ENCODE peak calls at places on chromosome 9, in eight cellular contexts. B is tibial nerve; M is PC-9; Q is cardiac muscle cell; S is neural progenitor cell; U is dorsolateral prefrontal cortex; O is CD8-positive, alpha-beta T cell; E is psoas muscle. P is an unnamed sample. For H3K27me3, the result is how much of the 10 kb centered on the place peaks cover.

GRCh38 chr9:16825971-16826370 is 44.5 kb downstream of the BNC2 start:
- DNase-seq in M (no peak), U (no peak), Q (peak), O (no peak), B (no peak), E (no peak), S (peak), P (no peak)

GRCh38 chr9:37144762-37145161 is 24.4 kb downstream of the ZCCHC7 start:
- DNase-seq in S (peak), E (no peak), O (no peak), M (no peak), B (no peak), U (no peak), Q (no peak), P (peak)

GRCh38 chr9:86102626-86103025 is 3.3 kb upstream of the GOLM1 start:
- DNase-seq in Q (no peak), S (no peak), O (no peak), U (no peak), B (no peak), M (no peak), E (no peak), P (no peak)

GRCh38 chr9:91416086-91416712 is 7.4 kb downstream of the NFIL3 start:
- DNase-seq in E (no peak), B (no peak), S (no peak), U (no peak), M (no peak), Q (no peak), O (no peak), P (no peak)

GRCh38 chr9:78893758-78894157 is 596.8 kb downstream of the PSAT1 start:
- DNase-seq in O (no peak), M (no peak), B (no peak), U (no peak), Q (no peak), S (no peak), E (no peak), P (no peak)

GRCh38 chr9:3894764-3895163 is 369.0 kb upstream of the RFX3 start:
- DNase-seq in E (no peak), Q (peak), M (no peak), B (no peak), U (no peak), O (no peak), S (no peak), P (no peak)

GRCh38 chr9:35349287-35349990 is 140.5 kb upstream of the RUSC2 start:
- DNase-seq in E (no peak), M (no peak), U (no peak), B (no peak), O (no peak), S (no peak), Q (no peak), P (no peak)

GRCh38 chr9:69549310-69550202 is 122.6 kb downstream of the APBA1 start:
- DNase-seq in E (no peak), S (peak), M (peak), U (no peak), B (peak), O (peak), Q (peak), P (peak)

GRCh38 chr9:134386951-134387831 is 60.9 kb downstream of the RXRA start:
- DNase-seq in S (no peak), E (no peak), O (no peak), B (no peak), U (no peak), Q (no peak), M (no peak), P (no peak)

GRCh38 chr9:110015759-110016158 is 192.2 kb downstream of the C9orf152 start:
- DNase-seq in O (no peak), B (no peak), E (no peak), M (peak), S (no peak), U (no peak), Q (peak), P (peak)

GRCh38 chr9:81113408-81114124 is 575.8 kb downstream of the TLE1 start:
- DNase-seq in O (no peak), B (no peak), M (no peak), E (no peak), U (no peak), Q (no peak), S (no peak), P (no peak)

GRCh38 chr9:90921104-90921503 is 119.5 kb downstream of the SYK start:
- DNase-seq in Q (peak), O (no peak), B (no peak), U (no peak), E (peak), M (no peak), S (no peak), P (no peak)

GRCh38 chr9:114261987-114262386 is 60.9 kb upstream of the ORM1 start:
- DNase-seq in M (no peak), E (peak), Q (no peak), O (no peak), S (no peak), U (no peak), B (no peak), P (no peak)

GRCh38 chr9:137149942-137150484 is 11.1 kb downstream of the GRIN1 start:
- DNase-seq in O (no peak), E (peak), Q (no peak), B (no peak), S (no peak), U (no peak), M (no peak), P (no peak)

GRCh38 chr9:91820949-91821880 is 128.8 kb downstream of the ROR2 start:
- DNase-seq in E (no peak), S (no peak), U (no peak), O (no peak), B (no peak), Q (no peak), M (no peak), P (no peak)

GRCh38 chr9:114184866-114185265 is 29.5 kb downstream of the COL27A1 start:
- DNase-seq in O (no peak), E (no peak), Q (no peak), S (no peak), M (no peak), B (no peak), U (no peak), P (no peak)

GRCh38 chr9:91126761-91127420 is 234.8 kb downstream of the AUH start:
- DNase-seq in U (no peak), O (no peak), E (no peak), M (no peak), S (no peak), Q (peak), B (no peak), P (no peak)

GRCh38 chr9:136138566-136138965 is 19.9 kb upstream of the TMEM250 start:
- DNase-seq in B (no peak), O (peak), S (peak), U (no peak), E (no peak), M (peak), Q (peak), P (no peak)

GRCh38 chr9:16046713-16047112 is 493.9 kb downstream of the CCDC171 start:
- DNase-seq in O (no peak), Q (no peak), M (no peak), U (no peak), S (no peak), E (no peak), B (no peak), P (no peak)

GRCh38 chr9:133356391-133357091 is at the start of the genes SURF1 and SURF2:
- DNase-seq in E (peak), Q (peak), B (peak), M (peak), O (peak), U (peak), S (peak), P (peak)
- TF ChIP-seq CTCF in E (no peak), Q (no peak), B (no peak), M (no peak), O (no peak), U (peak), S (no peak), P (peak)

DNA sequence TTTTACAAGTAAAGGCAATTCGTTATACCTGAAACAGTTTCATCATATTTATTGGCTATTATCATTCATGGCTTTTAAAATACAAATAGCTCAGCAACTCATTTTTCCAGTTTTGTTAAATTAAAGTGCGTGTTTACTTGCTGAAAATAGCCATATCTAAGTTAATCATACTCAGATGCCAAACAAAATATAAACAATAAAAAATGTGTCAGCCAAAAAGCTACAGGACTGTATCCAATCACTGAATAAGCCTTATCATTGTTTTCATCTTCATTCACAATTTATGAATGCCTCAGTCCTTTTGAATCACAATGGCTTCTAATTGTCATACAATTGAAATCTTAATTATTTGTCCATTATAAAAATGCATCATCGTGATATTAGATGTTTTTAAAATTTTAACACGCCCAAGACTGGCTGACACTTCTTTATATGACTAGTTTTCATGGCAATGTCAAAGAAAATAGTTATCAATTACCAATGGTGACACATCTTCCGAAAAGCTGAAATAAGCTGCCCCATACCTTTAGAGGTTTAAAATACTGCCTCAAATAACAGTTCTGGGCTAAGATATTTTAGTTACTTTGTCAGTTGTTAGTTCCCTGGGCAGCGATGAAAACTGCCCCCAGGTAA is 1.9 kb downstream of the NFIB start:
- DNase-seq in Q (no peak), S (no peak), E (no peak), B (no peak), U (no peak), O (no peak), M (no peak), P (no peak)
- H3K27me3 ChIP-seq in Q (under half), S (half or more), E (under half), B (under half), U (under half), O (under half), M (under half), P (under half)

DNA sequence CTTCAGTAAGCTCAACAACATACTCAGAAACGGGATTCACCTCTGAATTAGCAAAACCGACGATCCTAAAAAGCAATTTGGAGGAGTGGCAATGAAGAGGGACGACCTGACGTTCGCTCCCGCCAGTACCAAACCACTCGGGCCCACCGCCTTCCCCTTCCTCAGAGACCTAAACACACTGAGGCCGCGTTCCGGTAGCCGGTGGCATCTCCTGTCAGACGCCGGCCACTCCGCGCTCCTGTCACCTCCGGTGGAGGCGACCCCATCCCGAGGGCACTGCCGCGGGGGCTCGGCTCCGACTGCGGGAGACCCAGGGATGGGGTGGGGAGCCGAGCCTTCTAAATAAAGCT is 617 bp downstream of the PPP6C start:
- DNase-seq in M (no peak), S (peak), B (no peak), Q (no peak), E (peak), O (peak), U (no peak), P (no peak)
- H3K4me3 ChIP-seq in M (peak), S (peak), B (peak), Q (peak), E (peak), O (peak), U (peak), P (peak)

DNA sequence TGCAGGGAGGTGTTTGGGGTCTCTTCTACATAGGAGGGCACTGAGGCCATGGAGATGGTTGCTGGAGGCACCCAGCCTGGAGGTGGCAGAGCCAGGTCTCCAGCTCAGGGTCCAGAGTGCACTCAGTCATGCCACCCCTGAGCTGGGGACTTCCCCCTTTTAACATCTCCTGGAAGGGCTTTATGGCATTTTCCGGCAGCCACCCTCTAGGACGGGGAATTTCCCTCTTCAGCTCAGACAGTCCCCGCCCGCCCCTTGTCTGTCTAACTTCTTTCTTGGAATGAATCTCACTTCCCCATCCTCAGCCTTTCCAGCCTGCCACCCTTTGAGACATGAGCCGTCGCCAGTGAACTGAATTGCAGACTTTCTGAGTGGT is 49.9 kb downstream of the COL15A1 start:
- DNase-seq in M (no peak), Q (no peak), S (no peak), B (no peak), O (no peak), E (no peak), U (no peak), P (no peak)
- TF ChIP-seq CTCF in M (no peak), Q (no peak), S (no peak), B (no peak), O (no peak), E (no peak), U (no peak), P (no peak)

GRCh38 chr9:123684393-123685149 is 245.4 kb downstream of the DENND1A start:
- DNase-seq in E (no peak), O (no peak), M (no peak), B (no peak), S (no peak), U (no peak), Q (no peak), P (peak)
- H3K27me3 ChIP-seq in E (under half), O (under half), M (under half), B (under half), S (under half), U (under half), Q (under half), P (under half)

GRCh38 chr9:89436963-89437625 is 60.8 kb downstream of the SEMA4D start:
- DNase-seq in Q (no peak), B (no peak), U (no peak), O (peak), M (no peak), S (no peak), E (no peak), P (no peak)
- H3K4me3 ChIP-seq in Q (no peak), B (no peak), U (no peak), O (peak), M (no peak), S (no peak), E (no peak), P (no peak)

DNA sequence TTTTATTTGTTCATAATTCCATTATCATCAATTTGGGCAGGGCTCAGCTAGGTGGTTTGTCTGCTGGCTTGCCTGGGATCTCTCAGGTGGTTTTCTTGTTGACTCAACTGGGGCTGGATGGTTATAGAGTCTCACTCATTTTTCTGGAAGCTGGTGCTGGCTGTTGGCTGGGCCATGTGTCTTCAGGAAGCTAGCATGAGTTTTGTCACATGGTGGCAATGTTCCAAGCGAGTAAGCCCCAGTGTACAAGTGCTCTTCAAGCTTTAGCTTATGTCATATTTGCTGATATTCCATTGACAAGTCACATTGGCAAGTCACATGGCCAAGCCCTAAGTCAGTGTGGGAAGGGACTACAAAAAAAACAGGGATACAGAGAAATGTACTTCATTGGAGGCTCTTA is 2.3 kb upstream of the RASEF start:
- DNase-seq in S (no peak), B (no peak), O (no peak), Q (no peak), M (no peak), E (no peak), U (no peak), P (no peak)
- TF ChIP-seq CTCF in S (no peak), B (no peak), O (no peak), Q (no peak), M (no peak), E (no peak), U (no peak), P (no peak)

GRCh38 chr9:133207021-133207531 is 2.0 kb downstream of the OBP2B start:
- DNase-seq in O (no peak), Q (no peak), S (no peak), B (no peak), E (peak), M (no peak), U (no peak), P (no peak)
- H3K27me3 ChIP-seq in O (under half), Q (under half), S (half or more), B (under half), E (under half), M (under half), U (under half), P (under half)

GRCh38 chr9:124477211-124478013 is 27.2 kb downstream of the ADGRD2 start:
- DNase-seq in U (no peak), S (peak), E (peak), B (no peak), Q (peak), O (no peak), M (no peak), P (no peak)
- H3K4me3 ChIP-seq in U (peak), S (peak), E (peak), B (no peak), Q (peak), O (no peak), M (no peak), P (no peak)

GRCh38 chr9:127345566-127345965 is 51.4 kb upstream of the SLC2A8 start:
- DNase-seq in O (no peak), Q (no peak), E (no peak), B (no peak), M (no peak), U (no peak), S (no peak), P (no peak)

GRCh38 chr9:127349483-127350127 is 47.4 kb upstream of the SLC2A8 start:
- DNase-seq in O (no peak), S (no peak), M (no peak), U (no peak), Q (no peak), E (no peak), B (no peak), P (no peak)

GRCh38 chr9:127344373-127344995 is 52.5 kb upstream of the SLC2A8 start:
- DNase-seq in B (no peak), Q (no peak), O (no peak), S (no peak), E (peak), U (no peak), M (no peak), P (peak)

GRCh38 chr9:127347831-127348699 is 48.9 kb upstream of the SLC2A8 start:
- DNase-seq in Q (peak), O (no peak), E (no peak), M (peak), U (no peak), B (no peak), S (no peak), P (peak)

GRCh38 chr9:127346584-127346983 is 50.4 kb upstream of the SLC2A8 start:
- DNase-seq in U (no peak), S (no peak), E (no peak), O (no peak), B (no peak), M (no peak), Q (no peak), P (no peak)
- TF ChIP-seq CTCF in U (no peak), S (no peak), E (no peak), O (no peak), B (no peak), M (no peak), Q (peak), P (no peak)